ENCODE peak calls at places on chromosomes 11 and 22, in four cellular contexts. X is AG09319, I is coronary artery, Z is brain microvascular endothelial cell. E is an unnamed sample.
A peak's percentile ranks its signal among the peaks of the same experiment; 100 is the strongest.

GRCh38 chr11:34223021-34223813 is 117.8 kb downstream of the NAT10 start:
- DNase-seq in X (peak; percentile 68), I (peak; percentile 83), Z (peak; percentile 50), E (peak; percentile 84)

GRCh38 chr11:102799656-102800339 is 1.8 kb upstream of the MMP1 start:
- DNase-seq in Z (peak; percentile 38), I (no peak), X (no peak), E (no peak)

GRCh38 chr11:27401760-27402316 is 38.8 kb upstream of the CCDC34 start:
- DNase-seq in Z (no peak), X (no peak), I (no peak), E (no peak)

GRCh38 chr11:14029971-14030531 is 67.5 kb downstream of the SPON1 start:
- DNase-seq in I (peak; percentile 72), X (peak; percentile 40), Z (peak; percentile 24), E (no peak)

GRCh38 chr11:61161190-61162091 is at the start of gene VPS37C:
- DNase-seq in Z (peak; percentile 70), I (peak; percentile 95), X (peak; percentile 74), E (peak; percentile 77)

GRCh38 chr11:61056566-61056965 is 45.7 kb upstream of the CD5 start:
- DNase-seq in X (no peak), I (peak; percentile 46), Z (no peak), E (no peak)

GRCh38 chr11:110747531-110747930 is 35.3 kb upstream of the ARHGAP20 start:
- DNase-seq in I (no peak), Z (no peak), X (no peak), E (no peak)

GRCh38 chr11:83448686-83449085 is 162.5 kb upstream of the CCDC90B start:
- DNase-seq in I (no peak), Z (no peak), X (no peak), E (no peak)

GRCh38 chr22:49015459-49015858 is 812.2 kb downstream of the BRD1 start:
- DNase-seq in X (no peak), I (peak; percentile 65), Z (no peak), E (no peak)

GRCh38 chr11:44128729-44129128 is 33.3 kb downstream of the EXT2 start:
- DNase-seq in I (no peak), Z (no peak), X (no peak), E (no peak)

GRCh38 chr22:36493690-36494110 is 12.3 kb upstream of the TXN2 start:
- DNase-seq in X (no peak), Z (no peak), I (no peak), E (no peak)

GRCh38 chr11:112369374-112369773 is 108.7 kb upstream of the PLET1 start:
- DNase-seq in X (no peak), Z (no peak), I (no peak), E (no peak)

GRCh38 chr11:39239553-39239952 is 2219.9 kb downstream of the LRRC4C start:
- DNase-seq in I (no peak), Z (no peak), X (no peak), E (no peak)

GRCh38 chr22:20423636-20424511 is 13.8 kb downstream of the SCARF2 start:
- DNase-seq in X (no peak), I (no peak), Z (no peak), E (no peak)

GRCh38 chr11:64449381-64450167 is 90.6 kb downstream of the RPS6KA4 start:
- DNase-seq in I (no peak), X (no peak), Z (peak; percentile 58), E (peak; percentile 33)

GRCh38 chr22:26847816-26848215 is 190.4 kb downstream of the MIAT start:
- DNase-seq in I (peak; percentile 46), Z (no peak), X (no peak), E (no peak)

GRCh38 chr22:27654536-27655445 is 146.8 kb downstream of the MN1 start:
- DNase-seq in Z (no peak), X (no peak), I (no peak), E (no peak)

GRCh38 chr11:16982809-16983208 is 31.4 kb downstream of the PLEKHA7 start:
- DNase-seq in I (no peak), X (no peak), Z (no peak), E (no peak)

GRCh38 chr11:1827095-1827797 is 7.5 kb upstream of the SYT8 start:
- DNase-seq in X (no peak), I (peak; percentile 92), Z (peak; percentile 66), E (peak; percentile 61)

DNA sequence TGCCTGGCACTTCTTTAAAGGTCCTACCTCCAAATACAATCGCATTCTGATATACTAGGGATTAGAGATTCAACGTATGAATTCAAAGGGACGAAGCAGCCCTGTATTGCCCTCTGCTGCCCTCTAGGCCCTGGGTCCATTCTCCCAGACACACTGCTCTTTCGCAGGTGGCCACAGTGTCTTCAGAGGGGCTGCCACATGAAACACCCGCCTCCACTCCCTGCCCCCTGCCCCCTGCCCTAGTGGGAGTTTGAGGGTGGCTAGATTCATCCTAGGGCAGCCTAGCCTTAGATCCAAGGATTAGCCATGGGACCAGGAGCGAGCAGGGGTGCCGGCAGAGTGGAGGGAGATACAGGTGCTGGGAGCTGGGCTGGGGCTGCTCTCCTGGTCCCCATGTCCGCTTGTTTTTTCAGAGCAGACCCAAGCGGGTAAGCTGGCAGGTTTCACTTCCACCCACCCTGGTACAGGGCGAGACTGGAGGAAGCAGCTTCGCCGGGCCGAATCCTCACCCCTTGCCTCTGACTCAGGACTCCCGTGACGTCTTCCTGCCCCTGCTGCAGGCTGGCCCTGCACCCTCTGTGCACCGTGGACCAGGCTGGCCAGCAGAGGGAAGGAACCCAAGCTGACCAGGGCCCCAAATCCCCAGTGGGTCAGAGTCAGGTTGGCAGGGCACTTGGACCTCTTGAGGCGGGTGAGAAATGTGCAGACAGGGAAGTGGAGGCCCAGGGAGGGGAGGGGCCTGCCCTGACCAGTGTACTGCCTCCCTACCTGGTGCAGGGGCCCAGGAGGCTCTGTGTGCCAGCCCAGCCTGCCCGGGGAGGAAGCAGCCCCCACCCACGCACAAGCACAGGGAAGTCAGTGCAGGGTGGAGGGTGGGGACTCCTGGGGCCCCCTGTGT is 28.4 kb upstream of the HMOX1 start:
- DNase-seq in Z (no peak), X (no peak), I (peak; percentile 87), E (no peak)
- TF ChIP-seq CTCF in Z (peak; percentile 40), X (peak; percentile 13), I (no peak), E (peak; percentile 36)

DNA sequence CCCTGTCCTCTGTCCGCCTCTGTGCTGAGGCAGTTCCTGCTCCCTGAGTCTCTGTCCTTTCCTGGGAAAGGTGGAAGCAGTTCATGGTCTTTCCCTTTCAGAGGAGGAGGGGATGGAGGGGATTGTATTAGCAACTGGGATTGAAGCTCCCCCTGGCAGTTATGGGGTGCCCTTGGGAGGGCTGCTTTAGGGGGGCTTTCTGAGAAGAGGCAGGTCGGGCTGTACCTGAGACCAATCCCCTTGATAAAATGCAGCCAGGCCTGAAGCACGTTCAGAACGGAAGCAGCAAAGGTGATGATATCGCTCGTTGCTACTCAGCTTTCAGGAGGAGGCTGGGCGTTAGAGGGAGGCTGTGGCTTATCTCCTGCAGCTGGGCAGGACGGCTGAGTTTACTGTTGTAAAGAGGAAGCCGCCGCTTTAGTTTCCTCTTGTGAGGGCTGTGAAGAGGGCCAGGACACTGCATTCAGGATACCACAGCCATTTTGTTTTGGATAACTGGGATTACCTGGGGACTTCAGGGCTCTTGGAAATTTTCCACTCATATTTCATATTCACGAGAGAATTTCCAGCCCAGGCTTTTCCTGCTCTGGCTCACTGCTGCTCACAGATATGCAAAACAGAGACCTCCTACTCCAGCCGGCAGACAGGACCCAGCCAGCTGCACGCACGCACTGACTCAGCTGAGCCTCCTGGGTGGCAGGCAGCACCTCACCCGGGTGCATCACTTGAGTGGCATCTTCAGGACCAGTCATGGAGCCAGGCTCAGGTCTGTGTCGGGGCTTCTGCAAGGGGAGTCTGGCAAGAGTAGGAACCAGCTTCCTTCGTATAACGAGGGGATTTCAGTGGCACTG is 798 bp downstream of the AMPD3 start:
- DNase-seq in X (no peak), I (no peak), Z (peak; percentile 89), E (peak; percentile 85)
- TF ChIP-seq CTCF in X (no peak), I (no peak), Z (no peak), E (no peak)

GRCh38 chr11:48111941-48112340 is 104.7 kb upstream of the OR4B1 start:
- DNase-seq in I (no peak), Z (no peak), X (no peak), E (no peak)

GRCh38 chr11:48107188-48107704 is 109.4 kb upstream of the OR4B1 start:
- DNase-seq in X (peak; percentile 11), I (peak; percentile 49), Z (no peak), E (peak; percentile 50)

GRCh38 chr11:48108231-48109045 is 108.2 kb upstream of the OR4B1 start:
- DNase-seq in I (peak; percentile 54), X (no peak), Z (no peak), E (no peak)

GRCh38 chr11:48110509-48110766 is 106.2 kb upstream of the OR4B1 start:
- DNase-seq in Z (no peak), X (no peak), I (no peak), E (no peak)

GRCh38 chr11:48109046-48109666 is 107.5 kb upstream of the OR4B1 start:
- DNase-seq in Z (no peak), I (peak; percentile 31), X (peak; percentile 29), E (peak; percentile 66)
- TF ChIP-seq CTCF in Z (peak; percentile 37), I (no peak), X (peak; percentile 45), E (peak; percentile 39)

DNA sequence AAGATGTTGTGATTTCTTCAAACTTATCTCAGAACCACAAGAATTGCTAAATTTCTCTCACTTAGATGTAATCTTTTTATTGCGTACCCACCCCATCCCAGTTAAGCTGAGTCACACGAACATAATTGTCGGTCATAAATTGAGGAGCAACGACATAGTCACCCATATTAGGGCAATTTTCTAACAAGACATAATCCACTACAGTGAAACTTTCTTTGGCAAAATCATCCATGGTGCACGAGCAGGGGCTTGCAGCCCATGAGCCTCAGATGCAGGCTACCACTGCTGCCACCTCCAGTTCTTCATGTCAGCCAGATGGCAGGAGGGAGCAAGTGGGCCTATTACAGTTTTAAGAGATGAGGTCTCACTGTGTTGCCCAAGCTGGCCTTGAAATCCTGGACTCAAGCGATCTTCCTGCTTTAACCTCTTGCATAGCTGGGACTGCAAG is 70.3 kb upstream of the GRK2 start:
- DNase-seq in Z (no peak), X (peak; percentile 51), I (no peak), E (peak; percentile 85)
- TF ChIP-seq CTCF in Z (no peak), X (peak; percentile 4), I (no peak), E (no peak)

GRCh38 chr11:135009125-135009524 is 597.1 kb upstream of the B3GAT1 start:
- DNase-seq in I (no peak), X (no peak), Z (no peak), E (no peak)
- TF ChIP-seq CTCF in I (no peak), X (no peak), Z (no peak), E (no peak)

GRCh38 chr11:5339771-5340322 is 3.5 kb downstream of the OR51B5 start:
- DNase-seq in X (no peak), I (no peak), Z (no peak), E (no peak)

GRCh38 chr11:5336331-5336730 is 7.0 kb downstream of the OR51B5 start:
- DNase-seq in Z (peak; percentile 49), I (no peak), X (no peak), E (peak; percentile 17)

GRCh38 chr11:5335166-5335565 is 8.2 kb downstream of the OR51B5 start:
- DNase-seq in I (no peak), X (no peak), Z (no peak), E (no peak)
- TF ChIP-seq CTCF in I (no peak), X (no peak), Z (no peak), E (no peak)

DNA sequence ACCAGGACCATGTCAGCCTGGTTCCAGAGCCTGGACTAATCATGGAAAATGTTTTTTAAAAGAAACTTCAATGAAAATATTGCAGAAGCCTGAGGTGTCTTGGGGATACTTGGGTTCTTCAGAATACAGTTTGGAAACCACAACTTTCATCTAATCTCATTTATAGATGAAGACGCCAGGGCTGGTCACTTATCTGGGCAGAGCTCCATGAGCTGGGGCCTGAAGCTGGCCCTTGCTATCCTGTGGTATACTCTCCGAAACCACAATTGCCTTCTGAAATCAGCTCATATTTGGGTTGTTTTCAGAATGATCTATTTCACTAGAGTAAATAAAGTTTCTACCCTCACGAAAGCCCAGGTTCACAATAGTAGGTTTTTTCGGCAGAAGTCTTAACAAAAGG is 4.2 kb upstream of the CRTAM start:
- DNase-seq in I (no peak), X (no peak), Z (no peak), E (no peak)
- TF ChIP-seq CTCF in I (no peak), X (no peak), Z (no peak), E (no peak)